ENCODE peak calls at places on chromosomes 11 and 22, in four cellular contexts. T is stomach, J is SK-N-SH, M is MM.1S. W is an unnamed sample.

GRCh38 chr22:45224331-45224730 is 16.4 kb downstream of the KIAA0930 start:
- DNase-seq in T (no peak), J (no peak), M (no peak), W (no peak)

GRCh38 chr11:12161137-12161536 is 50.7 kb downstream of the MICAL2 start:
- DNase-seq in T (no peak), J (no peak), M (no peak), W (no peak)

GRCh38 chr22:49967333-49968241 is 7.0 kb downstream of the PIM3 start:
- DNase-seq in T (peak), J (peak), M (peak), W (no peak)

GRCh38 chr11:790721-791564 is 1.1 kb upstream of the CEND1 start:
- DNase-seq in T (no peak), J (peak), M (no peak), W (no peak)

GRCh38 chr11:44955019-44955738 is 4.5 kb upstream of the TP53I11 start:
- DNase-seq in T (peak), J (no peak), M (no peak), W (no peak)

GRCh38 chr11:87097582-87097981 is 59.8 kb downstream of the TMEM135 start:
- DNase-seq in T (peak), J (peak), M (peak), W (peak)

GRCh38 chr11:117419136-117419914 is 91.7 kb downstream of the CEP164 start:
- DNase-seq in T (no peak), J (no peak), M (no peak), W (no peak)

GRCh38 chr11:86865436-86865835 is 65.1 kb downstream of the PRSS23 start:
- DNase-seq in T (no peak), J (no peak), M (no peak), W (no peak)

GRCh38 chr11:121661796-121662508 is 209.2 kb upstream of the SORL1-AS1 start:
- DNase-seq in T (no peak), J (no peak), M (no peak), W (no peak)

GRCh38 chr22:46083383-46084350 is 66.7 kb upstream of the PPARA start:
- DNase-seq in T (peak), J (no peak), M (no peak), W (no peak)

GRCh38 chr11:83583953-83584352 is 297.8 kb upstream of the CCDC90B start:
- DNase-seq in T (no peak), J (no peak), M (no peak), W (peak)

GRCh38 chr11:101129203-101129943 is at the start of gene PGR:
- DNase-seq in T (no peak), J (peak), M (no peak), W (no peak)

GRCh38 chr11:127074151-127074761 is 73.7 kb upstream of the KIRREL3 start:
- DNase-seq in T (no peak), J (peak), M (peak), W (peak)

GRCh38 chr11:111663820-111664219 is 61.6 kb downstream of the SIK2 start:
- DNase-seq in T (peak), J (no peak), M (no peak), W (no peak)

GRCh38 chr11:33500331-33500730 is 200.3 kb downstream of the C11orf91 start:
- DNase-seq in T (no peak), J (no peak), M (no peak), W (no peak)

GRCh38 chr11:99419991-99420390 is 399.2 kb downstream of the CNTN5 start:
- DNase-seq in T (no peak), J (no peak), M (no peak), W (no peak)

GRCh38 chr11:109150603-109151002 is 271.4 kb upstream of the C11orf87 start:
- DNase-seq in T (no peak), J (no peak), M (no peak), W (no peak)

GRCh38 chr22:30611197-30611596 is 4.2 kb downstream of the TCN2 start:
- DNase-seq in T (no peak), J (no peak), M (no peak), W (no peak)

GRCh38 chr11:17775507-17776212 is 41.1 kb downstream of the KCNC1 start:
- DNase-seq in T (no peak), J (no peak), M (no peak), W (no peak)

GRCh38 chr11:102643941-102644340 is 18.8 kb upstream of the MMP20 start:
- DNase-seq in T (no peak), J (no peak), M (peak), W (no peak)

GRCh38 chr11:45806072-45806933 is 1.4 kb downstream of the SLC35C1 start:
- DNase-seq in T (no peak), J (no peak), M (no peak), W (no peak)

GRCh38 chr11:47106839-47107520 is 69.7 kb downstream of the ARFGAP2 start:
- DNase-seq in T (no peak), J (no peak), M (no peak), W (no peak)

GRCh38 chr11:27861706-27862430 is 161.6 kb upstream of the BDNF start:
- DNase-seq in T (no peak), J (no peak), M (no peak), W (no peak)

GRCh38 chr11:117457835-117458234 is 130.2 kb downstream of the CEP164 start:
- DNase-seq in T (no peak), J (no peak), M (no peak), W (no peak)

GRCh38 chr11:3947084-3947483 is 91.6 kb downstream of the STIM1 start:
- DNase-seq in T (no peak), J (no peak), M (peak), W (peak)

GRCh38 chr11:114354076-114354475 is 46.2 kb downstream of the C11orf71 start:
- DNase-seq in T (no peak), J (no peak), M (no peak), W (no peak)

GRCh38 chr22:44575344-44576268 is 77.6 kb upstream of the RTL6 start:
- DNase-seq in T (no peak), J (peak), M (no peak), W (no peak)

GRCh38 chr11:31809857-31810778 is 1.0 kb downstream of the PAX6 start:
- DNase-seq in T (no peak), J (peak), M (peak), W (peak)

GRCh38 chr11:74671520-74672196 is 59.6 kb downstream of the CHRDL2 start:
- DNase-seq in T (no peak), J (no peak), M (no peak), W (no peak)

GRCh38 chr11:1337647-1338007 is 28.2 kb upstream of the TOLLIP start:
- DNase-seq in T (no peak), J (peak), M (no peak), W (no peak)

GRCh38 chr22:19707347-19708322 is 6.7 kb upstream of the SEPTIN5 start:
- DNase-seq in T (no peak), J (peak), M (no peak), W (no peak)

GRCh38 chr11:116052603-116053537 is 548.7 kb upstream of the CADM1 start:
- DNase-seq in T (no peak), J (no peak), M (no peak), W (no peak)

GRCh38 chr11:105046898-105047579 is 1.9 kb upstream of the CARD16 start:
- DNase-seq in T (no peak), J (no peak), M (no peak), W (no peak)

GRCh38 chr11:22169833-22170232 is 23.1 kb upstream of the ANO5 start:
- DNase-seq in T (no peak), J (no peak), M (peak), W (no peak)
- TF ChIP-seq CTCF in T (no peak), J (peak), M (peak), W (no peak)

GRCh38 chr11:19342036-19342435 is 101.3 kb upstream of the E2F8 start:
- DNase-seq in T (no peak), J (no peak), M (no peak), W (no peak)
- TF ChIP-seq CTCF in T (no peak), J (no peak), M (no peak), W (no peak)

DNA sequence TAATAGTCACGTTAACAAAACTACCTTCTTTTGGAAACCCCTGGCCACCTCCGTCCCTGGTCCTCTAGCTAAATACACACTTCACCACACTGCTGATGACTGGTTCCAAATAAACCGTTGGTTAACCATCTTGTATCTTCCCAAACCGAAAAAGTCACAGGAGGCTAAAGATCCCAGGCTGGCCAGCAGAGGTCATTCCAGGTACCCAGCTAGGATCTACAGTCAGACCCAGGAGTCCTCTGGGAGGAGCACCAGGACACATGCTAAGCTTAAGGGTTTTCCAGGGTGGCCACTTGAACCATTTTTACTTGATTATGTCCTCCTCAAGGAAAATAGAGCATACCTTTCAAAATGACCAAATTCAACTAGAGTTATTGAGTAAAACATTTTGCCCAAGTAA is 103.2 kb downstream of the ETS1 start:
- DNase-seq in T (no peak), J (no peak), M (no peak), W (no peak)
- TF ChIP-seq CTCF in T (no peak), J (peak), M (no peak), W (no peak)

GRCh38 chr11:10394229-10395100 is 60.6 kb upstream of the AMPD3 start:
- DNase-seq in T (no peak), J (peak), M (no peak), W (no peak)
- TF ChIP-seq CTCF in T (no peak), J (no peak), M (no peak), W (no peak)

GRCh38 chr11:69841859-69842698 is 22.9 kb upstream of the FGF3 start:
- DNase-seq in T (no peak), J (no peak), M (peak), W (no peak)
- TF ChIP-seq CTCF in T (no peak), J (peak), M (peak), W (peak)